ENCODE peak calls at places on chromosomes 7 and 10, in seven cellular contexts. One of them, this sample, is unnamed.

GRCh38 chr10:71835671-71836593 is 15.1 kb downstream of the PSAP start:
- DNase-seq in Peyer's patch: peak; percentile 90
- DNase-seq in cardiac fibroblast: peak; percentile 98
- DNase-seq in aorta: peak; percentile 90
- DNase-seq in bronchial epithelial cell: no peak
- DNase-seq in hepatocyte: peak; percentile 46
- DNase-seq in MM.1S: no peak
- DNase-seq in this sample: no peak

GRCh38 chr10:34513636-34514035 is 301.5 kb downstream of the PARD3 start:
- DNase-seq in Peyer's patch: no peak
- DNase-seq in cardiac fibroblast: no peak
- DNase-seq in aorta: no peak
- DNase-seq in bronchial epithelial cell: no peak
- DNase-seq in hepatocyte: no peak
- DNase-seq in MM.1S: no peak
- DNase-seq in this sample: no peak

GRCh38 chr7:130708766-130709165 is 22.4 kb upstream of the TSGA13 start:
- DNase-seq in Peyer's patch: no peak
- DNase-seq in cardiac fibroblast: no peak
- DNase-seq in aorta: no peak
- DNase-seq in bronchial epithelial cell: no peak
- DNase-seq in hepatocyte: no peak
- DNase-seq in MM.1S: no peak
- DNase-seq in this sample: no peak

GRCh38 chr10:25768167-25768566 is 165.9 kb upstream of the MYO3A start:
- DNase-seq in Peyer's patch: no peak
- DNase-seq in cardiac fibroblast: no peak
- DNase-seq in aorta: no peak
- DNase-seq in bronchial epithelial cell: no peak
- DNase-seq in hepatocyte: no peak
- DNase-seq in MM.1S: no peak
- DNase-seq in this sample: no peak

GRCh38 chr10:1289591-1289990 is 233.4 kb downstream of the WDR37 start:
- DNase-seq in Peyer's patch: no peak
- DNase-seq in cardiac fibroblast: no peak
- DNase-seq in aorta: no peak
- DNase-seq in bronchial epithelial cell: peak; percentile 76
- DNase-seq in hepatocyte: no peak
- DNase-seq in MM.1S: no peak
- DNase-seq in this sample: no peak

GRCh38 chr7:131173148-131173890 is 154.4 kb upstream of the MKLN1 start:
- DNase-seq in Peyer's patch: no peak
- DNase-seq in cardiac fibroblast: peak; percentile 87
- DNase-seq in aorta: no peak
- DNase-seq in bronchial epithelial cell: peak; percentile 39
- DNase-seq in hepatocyte: no peak
- DNase-seq in MM.1S: no peak
- DNase-seq in this sample: no peak

GRCh38 chr7:46932656-46933424 is 649.1 kb downstream of the TNS3 start:
- DNase-seq in Peyer's patch: peak; percentile 18
- DNase-seq in cardiac fibroblast: peak; percentile 95
- DNase-seq in aorta: no peak
- DNase-seq in bronchial epithelial cell: peak; percentile 95
- DNase-seq in hepatocyte: peak; percentile 55
- DNase-seq in MM.1S: no peak
- DNase-seq in this sample: no peak

GRCh38 chr10:28991738-28992270 is 297.1 kb upstream of the LYZL1 start:
- DNase-seq in Peyer's patch: no peak
- DNase-seq in cardiac fibroblast: peak; percentile 69
- DNase-seq in aorta: no peak
- DNase-seq in bronchial epithelial cell: peak; percentile 63
- DNase-seq in hepatocyte: peak; percentile 69
- DNase-seq in MM.1S: peak; percentile 14
- DNase-seq in this sample: peak; percentile 50

GRCh38 chr10:124020871-124021823 is 72.3 kb downstream of the CHST15 start:
- DNase-seq in Peyer's patch: no peak
- DNase-seq in cardiac fibroblast: no peak
- DNase-seq in aorta: no peak
- DNase-seq in bronchial epithelial cell: peak; percentile 84
- DNase-seq in hepatocyte: no peak
- DNase-seq in MM.1S: no peak
- DNase-seq in this sample: peak; percentile 70

GRCh38 chr10:13708256-13708990 is 121.7 kb downstream of the PRPF18 start:
- DNase-seq in Peyer's patch: no peak
- DNase-seq in cardiac fibroblast: no peak
- DNase-seq in aorta: no peak
- DNase-seq in bronchial epithelial cell: peak; percentile 84
- DNase-seq in hepatocyte: peak; percentile 52
- DNase-seq in MM.1S: no peak
- DNase-seq in this sample: no peak
- H3K4me3 ChIP-seq in Peyer's patch: peak overlapping the region; percentile 61
- H3K4me3 ChIP-seq in cardiac fibroblast: peak overlapping the region; percentile 75
- H3K4me3 ChIP-seq in aorta: no peak overlapping the region
- H3K4me3 ChIP-seq in bronchial epithelial cell: peak overlapping the region; percentile 53
- H3K4me3 ChIP-seq in hepatocyte: peak overlapping the region; percentile 59
- H3K4me3 ChIP-seq in MM.1S: no peak overlapping the region
- H3K4me3 ChIP-seq in this sample: no peak overlapping the region

GRCh38 chr10:19638173-19638872 is 177.9 kb upstream of the PLXDC2 start:
- DNase-seq in Peyer's patch: no peak
- DNase-seq in cardiac fibroblast: peak; percentile 95
- DNase-seq in aorta: no peak
- DNase-seq in bronchial epithelial cell: peak; percentile 69
- DNase-seq in hepatocyte: peak; percentile 58
- DNase-seq in MM.1S: no peak
- DNase-seq in this sample: no peak
- H3K4me3 ChIP-seq in Peyer's patch: peak overlapping the region; percentile 31
- H3K4me3 ChIP-seq in cardiac fibroblast: peak overlapping the region; percentile 24
- H3K4me3 ChIP-seq in aorta: peak overlapping the region; percentile 14
- H3K4me3 ChIP-seq in bronchial epithelial cell: no peak overlapping the region
- H3K4me3 ChIP-seq in hepatocyte: no peak overlapping the region
- H3K4me3 ChIP-seq in MM.1S: peak overlapping the region; percentile 5
- H3K4me3 ChIP-seq in this sample: no peak overlapping the region

GRCh38 chr7:108448777-108449576 is 7.3 kb downstream of the NRCAM start:
- DNase-seq in Peyer's patch: no peak
- DNase-seq in cardiac fibroblast: no peak
- DNase-seq in aorta: no peak
- DNase-seq in bronchial epithelial cell: no peak
- DNase-seq in hepatocyte: no peak
- DNase-seq in MM.1S: no peak
- DNase-seq in this sample: peak; percentile 41
- H3K4me3 ChIP-seq in Peyer's patch: no peak overlapping the region
- H3K4me3 ChIP-seq in cardiac fibroblast: no peak overlapping the region
- H3K4me3 ChIP-seq in aorta: no peak overlapping the region
- H3K4me3 ChIP-seq in bronchial epithelial cell: no peak overlapping the region
- H3K4me3 ChIP-seq in hepatocyte: no peak overlapping the region
- H3K4me3 ChIP-seq in MM.1S: no peak overlapping the region
- H3K4me3 ChIP-seq in this sample: no peak overlapping the region

GRCh38 chr7:112788778-112789343 is 1.3 kb downstream of the TMEM168 start:
- DNase-seq in Peyer's patch: no peak
- DNase-seq in cardiac fibroblast: no peak
- DNase-seq in aorta: no peak
- DNase-seq in bronchial epithelial cell: no peak
- DNase-seq in hepatocyte: no peak
- DNase-seq in MM.1S: no peak
- DNase-seq in this sample: no peak
- H3K4me3 ChIP-seq in Peyer's patch: peak overlapping the region; percentile 79
- H3K4me3 ChIP-seq in cardiac fibroblast: peak overlapping the region; percentile 87
- H3K4me3 ChIP-seq in aorta: peak overlapping the region; percentile 79
- H3K4me3 ChIP-seq in bronchial epithelial cell: peak overlapping the region; percentile 50
- H3K4me3 ChIP-seq in hepatocyte: peak overlapping the region; percentile 64
- H3K4me3 ChIP-seq in MM.1S: peak overlapping the region; percentile 92
- H3K4me3 ChIP-seq in this sample: no peak overlapping the region

GRCh38 chr10:70458329-70459060 is 17.0 kb upstream of the NODAL start:
- DNase-seq in Peyer's patch: peak; percentile 18
- DNase-seq in cardiac fibroblast: peak; percentile 69
- DNase-seq in aorta: peak; percentile 89
- DNase-seq in bronchial epithelial cell: peak; percentile 48
- DNase-seq in hepatocyte: peak; percentile 89
- DNase-seq in MM.1S: no peak
- DNase-seq in this sample: peak; percentile 85
- H3K4me3 ChIP-seq in Peyer's patch: peak overlapping the region; percentile 39
- H3K4me3 ChIP-seq in cardiac fibroblast: peak overlapping the region; percentile 18
- H3K4me3 ChIP-seq in aorta: peak overlapping the region; percentile 22
- H3K4me3 ChIP-seq in bronchial epithelial cell: no peak overlapping the region
- H3K4me3 ChIP-seq in hepatocyte: no peak overlapping the region
- H3K4me3 ChIP-seq in MM.1S: no peak overlapping the region
- H3K4me3 ChIP-seq in this sample: peak overlapping the region; percentile 55

GRCh38 chr10:97780991-97781540 is 9.3 kb upstream of the SFRP5 start:
- DNase-seq in Peyer's patch: no peak
- DNase-seq in cardiac fibroblast: peak; percentile 6
- DNase-seq in aorta: no peak
- DNase-seq in bronchial epithelial cell: no peak
- DNase-seq in hepatocyte: no peak
- DNase-seq in MM.1S: no peak
- DNase-seq in this sample: peak; percentile 56
- H3K4me3 ChIP-seq in Peyer's patch: no peak overlapping the region
- H3K4me3 ChIP-seq in cardiac fibroblast: no peak overlapping the region
- H3K4me3 ChIP-seq in aorta: no peak overlapping the region
- H3K4me3 ChIP-seq in bronchial epithelial cell: no peak overlapping the region
- H3K4me3 ChIP-seq in hepatocyte: no peak overlapping the region
- H3K4me3 ChIP-seq in MM.1S: no peak overlapping the region
- H3K4me3 ChIP-seq in this sample: no peak overlapping the region

GRCh38 chr10:132328738-132329137 is 3.3 kb upstream of the LRRC27 start:
- DNase-seq in Peyer's patch: no peak
- DNase-seq in cardiac fibroblast: no peak
- DNase-seq in aorta: no peak
- DNase-seq in bronchial epithelial cell: no peak
- DNase-seq in hepatocyte: no peak
- DNase-seq in MM.1S: no peak
- DNase-seq in this sample: no peak

GRCh38 chr10:132325969-132326889 is 5.8 kb upstream of the LRRC27 start:
- DNase-seq in Peyer's patch: no peak
- DNase-seq in cardiac fibroblast: no peak
- DNase-seq in aorta: no peak
- DNase-seq in bronchial epithelial cell: no peak
- DNase-seq in hepatocyte: no peak
- DNase-seq in MM.1S: no peak
- DNase-seq in this sample: no peak

GRCh38 chr10:132328130-132328529 is 3.9 kb upstream of the LRRC27 start:
- DNase-seq in Peyer's patch: no peak
- DNase-seq in cardiac fibroblast: no peak
- DNase-seq in aorta: no peak
- DNase-seq in bronchial epithelial cell: no peak
- DNase-seq in hepatocyte: no peak
- DNase-seq in MM.1S: no peak
- DNase-seq in this sample: no peak

GRCh38 chr10:132329565-132330485 is 2.2 kb upstream of the LRRC27 start:
- DNase-seq in Peyer's patch: no peak
- DNase-seq in cardiac fibroblast: peak; percentile 65
- DNase-seq in aorta: no peak
- DNase-seq in bronchial epithelial cell: no peak
- DNase-seq in hepatocyte: no peak
- DNase-seq in MM.1S: peak; percentile 28
- DNase-seq in this sample: peak; percentile 29

DNA sequence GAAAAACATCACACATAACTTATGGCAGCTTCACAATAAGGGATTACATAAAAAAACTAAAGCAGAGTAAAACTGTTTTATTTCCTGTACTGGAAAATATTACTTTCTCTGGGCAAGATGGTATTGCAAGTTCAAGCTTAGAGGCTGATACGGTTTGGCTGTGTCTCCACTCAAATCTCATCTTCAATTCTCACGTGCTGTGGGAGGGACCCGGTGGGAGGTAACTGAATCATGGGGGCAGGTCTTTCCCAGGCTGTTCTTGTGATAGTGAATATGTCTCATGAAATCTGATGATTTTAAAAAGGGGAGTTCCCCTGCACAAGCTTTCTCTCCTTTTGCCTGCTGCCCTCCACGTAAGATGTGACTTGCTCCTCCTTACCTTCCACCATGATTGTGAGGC is 5.1 kb upstream of the LRRC27 start:
- DNase-seq in Peyer's patch: no peak
- DNase-seq in cardiac fibroblast: no peak
- DNase-seq in aorta: no peak
- DNase-seq in bronchial epithelial cell: no peak
- DNase-seq in hepatocyte: no peak
- DNase-seq in MM.1S: no peak
- DNase-seq in this sample: no peak
- H3K4me3 ChIP-seq in Peyer's patch: no peak overlapping the region
- H3K4me3 ChIP-seq in cardiac fibroblast: no peak overlapping the region
- H3K4me3 ChIP-seq in aorta: no peak overlapping the region
- H3K4me3 ChIP-seq in bronchial epithelial cell: no peak overlapping the region
- H3K4me3 ChIP-seq in hepatocyte: no peak overlapping the region
- H3K4me3 ChIP-seq in MM.1S: no peak overlapping the region
- H3K4me3 ChIP-seq in this sample: no peak overlapping the region

GRCh38 chr7:55476071-55476803 is 96.1 kb downstream of the VOPP1 start:
- DNase-seq in Peyer's patch: peak; percentile 6
- DNase-seq in cardiac fibroblast: peak; percentile 62
- DNase-seq in aorta: peak; percentile 30
- DNase-seq in bronchial epithelial cell: no peak
- DNase-seq in hepatocyte: no peak
- DNase-seq in MM.1S: no peak
- DNase-seq in this sample: peak; percentile 29
- H3K4me3 ChIP-seq in Peyer's patch: no peak overlapping the region
- H3K4me3 ChIP-seq in cardiac fibroblast: no peak overlapping the region
- H3K4me3 ChIP-seq in aorta: no peak overlapping the region
- H3K4me3 ChIP-seq in bronchial epithelial cell: no peak overlapping the region
- H3K4me3 ChIP-seq in hepatocyte: no peak overlapping the region
- H3K4me3 ChIP-seq in MM.1S: no peak overlapping the region
- H3K4me3 ChIP-seq in this sample: no peak overlapping the region

DNA sequence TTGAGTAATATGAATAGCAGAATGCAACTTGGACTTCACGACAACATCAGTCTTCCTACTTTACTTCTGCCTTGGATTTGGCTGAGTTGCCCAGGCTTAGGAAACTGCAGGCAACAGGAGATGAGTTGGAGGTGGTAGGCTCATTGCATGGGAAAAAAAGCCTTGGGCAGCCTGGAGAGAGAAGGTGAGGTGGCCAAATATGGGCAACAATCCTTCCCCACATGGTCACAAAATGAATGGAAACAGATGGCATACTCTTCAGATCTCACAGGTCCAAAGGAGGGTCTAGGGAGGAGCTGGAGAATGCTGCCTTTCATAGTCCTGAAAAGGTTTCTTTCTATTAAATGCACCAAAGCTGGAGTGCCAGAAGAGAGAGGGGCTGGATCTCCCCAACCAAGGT is 128.6 kb upstream of the AOAH start:
- DNase-seq in Peyer's patch: no peak
- DNase-seq in cardiac fibroblast: no peak
- DNase-seq in aorta: no peak
- DNase-seq in bronchial epithelial cell: no peak
- DNase-seq in hepatocyte: no peak
- DNase-seq in MM.1S: no peak
- DNase-seq in this sample: no peak
- H3K4me3 ChIP-seq in Peyer's patch: no peak overlapping the region
- H3K4me3 ChIP-seq in cardiac fibroblast: no peak overlapping the region
- H3K4me3 ChIP-seq in aorta: no peak overlapping the region
- H3K4me3 ChIP-seq in bronchial epithelial cell: no peak overlapping the region
- H3K4me3 ChIP-seq in hepatocyte: no peak overlapping the region
- H3K4me3 ChIP-seq in MM.1S: no peak overlapping the region
- H3K4me3 ChIP-seq in this sample: no peak overlapping the region